ENCODE peak calls at places on chromosomes 1 and 21, in five cellular contexts. N is GM23248; W is cardiac muscle cell; J is CD4-positive, alpha-beta T cell; V is SJSA1. F is an unnamed sample.
A peak's percentile ranks its signal among the peaks of the same experiment; 100 is the strongest.

GRCh38 chr1:221687731-221688487 is 54.0 kb downstream of the DUSP10 start:
- DNase-seq in W (peak; percentile 68), V (no peak), J (no peak), N (no peak), F (no peak)

GRCh38 chr1:183734600-183735036 is 70.3 kb upstream of the RGL1 start:
- DNase-seq in W (peak; percentile 36), N (peak; percentile 59), V (no peak), J (no peak), F (peak; percentile 5)

GRCh38 chr21:43953028-43953427 is 59.1 kb upstream of the TRAPPC10 start:
- DNase-seq in N (no peak), J (no peak), W (no peak), V (no peak), F (no peak)

GRCh38 chr1:110896090-110896489 is 23.1 kb downstream of the CD53 start:
- DNase-seq in W (no peak), J (no peak), V (no peak), N (no peak), F (no peak)

GRCh38 chr1:47231314-47232186 is 475 bp downstream of the TAL1 start:
- DNase-seq in W (peak; percentile 44), V (peak; percentile 31), N (peak; percentile 41), J (no peak), F (no peak)

GRCh38 chr1:59223213-59223612 is 73.7 kb upstream of the FGGY start:
- DNase-seq in N (no peak), J (no peak), W (no peak), V (no peak), F (no peak)

GRCh38 chr1:36802018-36802417 is 232.3 kb downstream of the GRIK3 start:
- DNase-seq in V (no peak), J (no peak), W (no peak), N (no peak), F (no peak)

GRCh38 chr1:231694465-231695077 is 68.0 kb downstream of the DISC1 start:
- DNase-seq in W (no peak), N (no peak), V (no peak), J (no peak), F (no peak)

GRCh38 chr1:183416850-183417690 is 1.1 kb downstream of the NMNAT2 start:
- DNase-seq in V (peak; percentile 30), W (peak; percentile 91), J (peak; percentile 6), N (peak; percentile 74), F (peak; percentile 7)

GRCh38 chr1:228783415-228784045 is 48.3 kb downstream of the RHOU start:
- DNase-seq in N (no peak), V (no peak), W (no peak), J (no peak), F (no peak)

GRCh38 chr1:4425892-4426291 is 228.5 kb upstream of the AJAP1 start:
- DNase-seq in W (no peak), V (no peak), N (peak; percentile 1), J (no peak), F (no peak)

GRCh38 chr1:196400478-196401453 is 207.5 kb downstream of the KCNT2 start:
- DNase-seq in N (peak; percentile 80), V (no peak), J (no peak), W (no peak), F (no peak)

GRCh38 chr1:35120458-35121133 is 41.4 kb downstream of the ZMYM1 start:
- DNase-seq in N (peak; percentile 61), W (no peak), J (no peak), V (no peak), F (no peak)

GRCh38 chr1:42195841-42196240 is 31.3 kb upstream of the GUCA2A start:
- DNase-seq in W (no peak), J (no peak), N (no peak), V (no peak), F (no peak)

GRCh38 chr1:241048558-241048957 is 308.4 kb downstream of the RGS7 start:
- DNase-seq in V (no peak), J (no peak), N (no peak), W (no peak), F (no peak)

GRCh38 chr1:168609133-168609715 is 32.8 kb downstream of the XCL1 start:
- DNase-seq in N (peak; percentile 82), J (no peak), W (peak; percentile 36), V (no peak), F (peak; percentile 71)

GRCh38 chr1:152886090-152886489 is 8.0 kb downstream of the SMCP start:
- DNase-seq in W (no peak), J (no peak), V (peak; percentile 38), N (peak; percentile 6), F (no peak)

GRCh38 chr1:21891621-21892479 is 45.3 kb downstream of the HSPG2 start:
- DNase-seq in V (no peak), J (no peak), W (no peak), N (no peak), F (no peak)

GRCh38 chr1:116495534-116495933 is 75.3 kb downstream of the CD58 start:
- DNase-seq in V (no peak), J (no peak), N (peak; percentile 53), W (no peak), F (no peak)

GRCh38 chr1:183097438-183098051 is 74.3 kb downstream of the LAMC1 start:
- DNase-seq in N (peak; percentile 80), W (no peak), V (peak; percentile 42), J (no peak), F (no peak)

GRCh38 chr1:114453361-114453784 is 57.6 kb downstream of the TRIM33 start:
- DNase-seq in N (no peak), J (no peak), V (no peak), W (no peak), F (no peak)

GRCh38 chr1:167938083-167938482 is 1.2 kb upstream of the MPC2 start:
- DNase-seq in N (no peak), W (peak; percentile 4), J (no peak), V (no peak), F (no peak)

GRCh38 chr1:85629532-85629920 is 49.0 kb downstream of the CCN1 start:
- DNase-seq in J (no peak), N (peak; percentile 14), W (no peak), V (no peak), F (no peak)

GRCh38 chr1:47575855-47576757 is 138.3 kb downstream of the FOXD2 start:
- DNase-seq in N (peak; percentile 45), W (no peak), V (peak; percentile 91), J (no peak), F (no peak)

GRCh38 chr1:54287176-54287650 is 87.2 kb downstream of the MRPL37 start:
- DNase-seq in V (peak; percentile 74), J (peak; percentile 54), W (no peak), N (peak; percentile 83), F (no peak)

GRCh38 chr1:243482237-243483022 is 226.6 kb downstream of the SDCCAG8 start:
- DNase-seq in V (no peak), J (no peak), W (no peak), N (peak; percentile 89), F (no peak)

GRCh38 chr21:42846221-42846620 is 33.1 kb downstream of the WDR4 start:
- DNase-seq in J (no peak), N (no peak), W (no peak), V (no peak), F (no peak)

GRCh38 chr1:18861590-18861989 is 2.1 kb upstream of the TAS1R2 start:
- DNase-seq in W (no peak), N (no peak), J (no peak), V (no peak), F (no peak)

GRCh38 chr1:222048030-222048632 is 306.2 kb upstream of the DUSP10 start:
- DNase-seq in J (no peak), V (peak; percentile 60), W (no peak), N (peak; percentile 81), F (no peak)

GRCh38 chr21:39452207-39452964 is 616 bp downstream of the SH3BGR start:
- DNase-seq in J (no peak), V (peak; percentile 57), W (no peak), N (peak; percentile 82), F (no peak)

GRCh38 chr1:58090640-58091039 is 455.9 kb downstream of the OMA1 start:
- DNase-seq in W (no peak), N (no peak), J (no peak), V (no peak), F (no peak)

GRCh38 chr1:84996846-84997666 is at the start of gene MCOLN2:
- DNase-seq in W (peak; percentile 69), V (peak; percentile 44), J (peak; percentile 54), N (peak; percentile 65), F (no peak)

GRCh38 chr1:15011160-15011559 is 142.4 kb upstream of the TMEM51 start:
- DNase-seq in W (no peak), N (no peak), V (no peak), J (no peak), F (no peak)
- H3K27ac ChIP-seq in W (no peak overlapping the region), N (no peak overlapping the region), V (no peak overlapping the region), J (no peak overlapping the region), F (no peak overlapping the region)

DNA sequence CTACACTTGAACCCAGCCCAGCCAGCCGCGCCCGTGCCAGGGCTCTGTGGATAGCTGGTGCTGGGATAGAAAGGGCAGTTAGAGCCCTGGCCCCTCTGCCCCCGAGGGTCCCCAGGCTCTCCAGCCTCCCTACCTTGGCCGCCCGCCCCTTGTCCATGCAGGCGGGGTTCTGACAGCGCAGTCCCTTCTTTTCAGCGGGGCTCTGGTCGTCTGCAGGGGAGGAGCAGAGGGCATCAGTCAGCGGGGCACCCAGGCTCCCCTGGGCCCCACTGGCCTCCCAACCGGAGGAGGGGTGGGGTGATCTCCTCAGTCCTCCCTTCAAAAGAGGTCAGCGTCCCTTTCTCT is 4.9 kb upstream of the PLEKHG5 start:
- DNase-seq in W (no peak), N (peak; percentile 31), V (no peak), J (no peak), F (no peak)
- H3K27ac ChIP-seq in W (no peak overlapping the region), N (no peak overlapping the region), V (no peak overlapping the region), J (peak overlapping the region; percentile 21), F (peak overlapping the region; percentile 52)

DNA sequence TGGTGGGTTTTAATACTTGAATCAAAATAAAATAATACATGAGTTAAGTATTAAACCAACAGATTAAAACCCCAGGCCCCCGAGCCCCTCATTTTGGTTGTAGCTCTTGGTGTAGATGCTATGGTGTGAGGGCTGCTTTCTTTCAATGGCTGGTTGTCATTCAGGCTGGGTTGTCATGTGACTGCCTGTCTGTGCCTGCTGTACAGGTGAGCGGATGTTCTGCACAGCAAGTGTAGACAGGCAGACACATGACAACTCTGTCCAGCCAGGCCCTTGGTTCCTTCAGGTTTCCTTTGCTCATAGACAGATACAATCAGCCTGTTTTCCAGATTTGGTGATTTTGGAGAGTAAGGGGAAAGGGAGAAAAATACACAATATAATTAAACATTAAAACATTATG is 281.8 kb upstream of the C1orf105 start:
- DNase-seq in V (no peak), J (no peak), N (no peak), W (peak; percentile 15), F (no peak)
- H3K27ac ChIP-seq in V (no peak overlapping the region), J (no peak overlapping the region), N (peak overlapping the region; percentile 98), W (no peak overlapping the region), F (no peak overlapping the region)

DNA sequence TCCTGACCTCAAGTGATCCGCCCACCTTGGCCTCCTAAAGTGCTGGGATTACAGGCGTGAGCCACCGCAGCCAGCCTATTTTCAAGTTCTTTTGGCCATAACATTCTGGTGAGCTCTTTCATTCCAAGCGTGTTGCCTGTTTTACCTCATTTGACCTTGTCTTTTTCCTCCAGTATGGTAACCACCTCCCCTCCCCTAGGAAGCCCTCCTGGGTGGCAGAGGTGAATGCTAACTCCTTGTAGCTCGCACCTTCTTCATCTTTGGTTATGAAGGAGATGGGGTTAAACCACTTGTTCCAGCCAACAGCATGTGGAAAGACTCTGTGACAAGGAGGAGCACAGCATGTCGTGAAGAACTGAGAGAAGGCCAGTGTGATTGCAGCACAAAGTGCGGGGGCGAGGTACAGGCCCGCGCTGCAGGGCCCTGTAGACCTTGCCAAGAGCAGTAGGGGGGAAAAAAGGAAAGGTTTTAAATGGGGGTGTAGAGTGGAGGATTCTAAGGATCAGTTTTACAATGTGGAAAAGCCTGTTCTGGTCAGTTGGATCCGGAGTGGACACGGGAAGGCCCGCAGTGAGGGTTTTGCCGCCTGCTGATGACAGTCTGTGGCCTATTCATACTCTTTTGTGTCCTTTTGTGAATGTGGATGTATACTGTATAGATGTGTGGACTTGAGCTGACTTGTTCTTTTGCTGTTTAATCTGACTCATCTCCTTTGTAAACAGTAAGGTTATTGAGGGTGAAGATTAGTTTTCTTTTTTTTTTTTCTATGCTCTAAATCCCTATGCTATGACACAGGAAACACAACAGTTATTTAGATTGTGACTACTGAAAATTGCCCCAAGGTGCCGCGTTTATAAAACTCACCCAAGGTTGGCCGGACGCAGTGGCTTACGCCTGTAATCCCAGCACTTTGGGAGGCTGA is 7.5 kb upstream of the ZNF436 start:
- DNase-seq in J (no peak), W (no peak), N (peak; percentile 91), V (peak; percentile 93), F (no peak)
- H3K27ac ChIP-seq in J (no peak overlapping the region), W (no peak overlapping the region), N (peak overlapping the region; percentile 92), V (peak overlapping the region; percentile 83), F (no peak overlapping the region)